ENCODE peak calls at places on chromosome 19, in six cellular contexts. K, C, L, O, B and H are unnamed samples.

GRCh38 chr19:47707135-47707925 is 5.9 kb upstream of the EHD2 start:
- DNase-seq in K (no peak), C (peak), L (no peak), O (peak), B (peak), H (peak)

GRCh38 chr19:850221-850978 is 1.7 kb upstream of the ELANE start:
- DNase-seq in K (peak), C (peak), L (peak), O (no peak), B (peak), H (peak)

GRCh38 chr19:17109962-17110598 is 34.5 kb downstream of the MYO9B start:
- DNase-seq in K (no peak), C (peak), L (no peak), O (no peak), B (no peak), H (no peak)

GRCh38 chr19:5686647-5687359 is 3.3 kb upstream of the RPL36 start:
- DNase-seq in K (peak), C (peak), L (peak), O (peak), B (peak), H (peak)

GRCh38 chr19:40744554-40745401 is 5.5 kb downstream of the ACTMAP start:
- DNase-seq in K (no peak), C (no peak), L (no peak), O (no peak), B (no peak), H (no peak)

GRCh38 chr19:29667390-29667783 is 2.1 kb downstream of the PLEKHF1 start:
- DNase-seq in K (no peak), C (no peak), L (no peak), O (no peak), B (no peak), H (no peak)

GRCh38 chr19:4566402-4567051 is 7.0 kb upstream of the SEMA6B start:
- DNase-seq in K (no peak), C (no peak), L (peak), O (no peak), B (no peak), H (no peak)

GRCh38 chr19:40424637-40425449 is 949 bp downstream of the SERTAD1 start:
- DNase-seq in K (no peak), C (no peak), L (no peak), O (no peak), B (peak), H (no peak)

GRCh38 chr19:42079276-42079669 is 3.3 kb downstream of the ZNF574 start:
- DNase-seq in K (no peak), C (no peak), L (no peak), O (no peak), B (no peak), H (no peak)

GRCh38 chr19:55637534-55637933 is 3.3 kb upstream of the ZNF580 start:
- DNase-seq in K (no peak), C (no peak), L (no peak), O (no peak), B (no peak), H (no peak)

GRCh38 chr19:13930402-13930801 is 7.8 kb downstream of the PODNL1 start:
- DNase-seq in K (no peak), C (no peak), L (no peak), O (no peak), B (no peak), H (no peak)

GRCh38 chr19:30403583-30403982 is 31.4 kb downstream of the ZNF536 start:
- DNase-seq in K (no peak), C (no peak), L (no peak), O (no peak), B (no peak), H (no peak)

GRCh38 chr19:12907166-12907565 is 11.9 kb downstream of the SYCE2 start:
- DNase-seq in K (no peak), C (no peak), L (no peak), O (no peak), B (no peak), H (no peak)

GRCh38 chr19:2270157-2270571 is 11.8 kb downstream of the PEAK3 start:
- DNase-seq in K (no peak), C (peak), L (no peak), O (no peak), B (no peak), H (no peak)

GRCh38 chr19:51333836-51334460 is 8.0 kb downstream of the VSIG10L start:
- DNase-seq in K (no peak), C (no peak), L (peak), O (peak), B (peak), H (peak)

GRCh38 chr19:10654610-10655456 is 687 bp downstream of the ILF3 start:
- DNase-seq in K (no peak), C (peak), L (peak), O (no peak), B (peak), H (peak)